ENCODE peak calls at places on chromosome 3, in four cellular contexts. J is psoas muscle; E is aorta; M is CD8-positive, alpha-beta T cell. Q is an unnamed sample. For H3K4me1, the result is how much of the 10 kb centered on the place peaks cover.

GRCh38 chr3:177928156-177928555 is 608.1 kb upstream of the KCNMB2 start:
- DNase-seq in J (no peak), E (no peak), M (no peak), Q (no peak)

GRCh38 chr3:151228291-151229125 is 25.5 kb upstream of the GPR171 start:
- DNase-seq in J (no peak), E (no peak), M (no peak), Q (peak)

GRCh38 chr3:155070932-155071387 is 9.2 kb upstream of the MME start:
- DNase-seq in J (peak), E (no peak), M (no peak), Q (no peak)

GRCh38 chr3:61358364-61358763 is 107.1 kb upstream of the FHIT start:
- DNase-seq in J (peak), E (no peak), M (no peak), Q (peak)

GRCh38 chr3:71520186-71521020 is 63.1 kb downstream of the FOXP1 start:
- DNase-seq in J (no peak), E (no peak), M (no peak), Q (no peak)

GRCh38 chr3:194584866-194585265 is 48.4 kb downstream of the TMEM44 start:
- DNase-seq in J (peak), E (no peak), M (no peak), Q (no peak)

GRCh38 chr3:160956785-160957184 is 148.4 kb downstream of the B3GALNT1 start:
- DNase-seq in J (no peak), E (no peak), M (no peak), Q (no peak)

GRCh38 chr3:23805228-23805880 is 401 bp upstream of the UBE2E1 start:
- DNase-seq in J (no peak), E (no peak), M (no peak), Q (no peak)

GRCh38 chr3:14398801-14399114 is 3.6 kb upstream of the SLC6A6 start:
- DNase-seq in J (no peak), E (no peak), M (no peak), Q (no peak)

GRCh38 chr3:4645468-4645867 is 152.3 kb downstream of the ITPR1 start:
- DNase-seq in J (no peak), E (no peak), M (peak), Q (no peak)

GRCh38 chr3:182962162-182962561 is 18.2 kb downstream of the DCUN1D1 start:
- DNase-seq in J (no peak), E (no peak), M (no peak), Q (no peak)

GRCh38 chr3:45781841-45782240 is 14.5 kb downstream of the SLC6A20 start:
- DNase-seq in J (no peak), E (no peak), M (no peak), Q (no peak)
- H3K4me1 ChIP-seq in J (under half), E (under half), M (under half), Q (under half)

GRCh38 chr3:99884484-99884883 is 66.8 kb downstream of the CMSS1 start:
- DNase-seq in J (no peak), E (no peak), M (no peak), Q (no peak)

GRCh38 chr3:99885085-99885484 is 67.4 kb downstream of the CMSS1 start:
- DNase-seq in J (no peak), E (no peak), M (no peak), Q (no peak)

GRCh38 chr3:99883138-99883461 is 65.4 kb downstream of the CMSS1 start:
- DNase-seq in J (no peak), E (no peak), M (no peak), Q (no peak)

GRCh38 chr3:99883693-99884092 is 66.0 kb downstream of the CMSS1 start:
- DNase-seq in J (no peak), E (no peak), M (no peak), Q (no peak)

DNA sequence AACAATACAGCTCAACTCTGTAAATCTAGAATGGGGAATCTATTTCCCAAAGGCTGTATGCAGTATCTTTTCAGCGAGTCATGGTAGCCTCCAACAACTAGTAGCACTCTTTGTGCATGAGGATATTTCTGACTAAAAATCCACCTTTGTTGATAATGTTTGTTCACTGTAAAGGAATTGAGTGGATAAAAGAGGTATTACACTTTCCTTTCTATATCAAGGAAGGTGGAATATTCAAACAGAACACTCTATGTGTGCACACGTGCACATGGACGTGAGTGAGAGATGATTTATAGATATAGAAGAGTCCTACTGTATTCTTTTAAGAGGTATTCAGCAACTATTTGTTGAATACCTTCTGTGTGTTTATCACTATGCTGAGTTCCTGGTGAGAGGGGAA is 68.2 kb downstream of the CMSS1 start:
- DNase-seq in J (no peak), E (no peak), M (no peak), Q (no peak)
- H3K4me1 ChIP-seq in J (under half), E (under half), M (under half), Q (under half)

GRCh38 chr3:124463234-124463633 is 267.0 kb upstream of the UMPS start:
- DNase-seq in J (no peak), E (no peak), M (no peak), Q (no peak)

DNA sequence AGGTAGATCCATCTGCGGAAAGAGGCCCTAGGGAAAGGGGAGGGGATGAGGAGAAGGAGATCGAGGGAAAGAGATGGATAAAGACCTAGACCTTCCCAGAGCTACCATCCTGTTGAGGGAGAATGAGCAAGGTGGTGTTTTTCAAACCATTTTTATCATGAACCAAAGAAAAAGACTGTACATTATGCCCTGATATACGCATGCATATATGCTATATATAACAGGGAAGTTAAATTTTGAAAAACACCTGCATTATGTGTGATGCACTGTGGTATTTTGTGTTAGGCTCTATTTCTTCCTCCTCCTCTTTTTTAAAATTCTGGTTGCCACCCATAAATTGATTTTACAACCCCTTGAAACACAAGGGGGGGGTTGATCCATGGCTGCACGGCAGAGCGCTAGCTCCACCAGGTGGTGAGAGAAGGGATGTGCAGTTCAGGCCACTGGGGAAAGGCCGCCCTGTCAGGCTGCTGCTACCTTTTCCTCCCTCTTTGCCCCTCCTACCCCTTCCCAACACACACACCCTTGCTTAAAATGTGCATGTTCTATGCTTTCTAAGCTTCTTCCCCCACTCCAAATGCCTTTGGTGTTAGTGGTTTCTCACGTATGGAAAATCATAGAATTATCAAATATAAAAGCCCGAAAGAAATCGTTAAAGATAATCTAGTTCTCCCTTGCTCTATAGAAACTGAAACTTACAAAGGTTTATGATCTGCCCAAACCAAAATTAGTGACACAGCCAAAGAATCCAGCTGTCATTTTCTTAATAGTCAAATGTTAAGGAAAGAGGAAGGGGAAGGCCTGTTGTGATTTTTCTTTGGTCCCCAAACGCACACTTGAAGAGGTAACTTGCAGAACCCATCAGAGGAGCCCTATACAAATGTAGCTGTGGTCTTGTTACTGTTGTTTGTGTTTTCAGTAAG is 262.0 kb upstream of the UMPS start:
- DNase-seq in J (no peak), E (peak), M (no peak), Q (no peak)
- H3K4me1 ChIP-seq in J (under half), E (under half), M (under half), Q (under half)

DNA sequence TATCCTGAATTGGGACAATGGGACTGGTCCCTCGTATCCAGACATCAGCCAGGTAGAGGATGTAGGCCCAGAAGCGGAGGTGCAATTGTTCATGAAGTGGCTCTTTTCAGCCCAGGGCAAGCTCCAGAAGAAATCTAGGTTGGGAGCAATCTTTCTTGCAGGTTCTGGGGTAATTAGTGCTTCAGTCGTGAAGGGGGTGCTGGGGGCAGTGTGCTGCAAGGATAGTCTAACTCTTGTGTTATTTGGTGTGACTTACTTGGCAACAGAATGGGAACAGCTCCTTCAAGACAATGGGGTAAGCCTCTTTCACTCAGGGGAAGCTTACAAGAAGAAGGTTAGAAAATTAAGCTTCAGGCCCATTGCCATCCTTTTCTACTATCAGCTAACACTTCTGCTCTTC is 273.0 kb downstream of the DIPK2A start:
- DNase-seq in J (no peak), E (no peak), M (no peak), Q (no peak)
- H3K4me1 ChIP-seq in J (under half), E (under half), M (under half), Q (under half)

GRCh38 chr3:149625795-149626194 is 32.0 kb downstream of the WWTR1 start:
- DNase-seq in J (no peak), E (no peak), M (no peak), Q (no peak)

GRCh38 chr3:149621218-149622005 is 36.4 kb downstream of the WWTR1 start:
- DNase-seq in J (no peak), E (no peak), M (no peak), Q (no peak)

GRCh38 chr3:149620291-149621020 is 37.4 kb downstream of the WWTR1 start:
- DNase-seq in J (no peak), E (no peak), M (no peak), Q (no peak)

GRCh38 chr3:149626671-149627070 is 31.2 kb downstream of the WWTR1 start:
- DNase-seq in J (no peak), E (no peak), M (no peak), Q (no peak)

GRCh38 chr3:149623819-149624218 is 34.0 kb downstream of the WWTR1 start:
- DNase-seq in J (no peak), E (no peak), M (no peak), Q (no peak)
- H3K4me1 ChIP-seq in J (under half), E (under half), M (under half), Q (under half)

GRCh38 chr3:190013943-190014924 is 106.5 kb downstream of the P3H2 start:
- DNase-seq in J (no peak), E (no peak), M (no peak), Q (no peak)
- H3K4me1 ChIP-seq in J (under half), E (under half), M (under half), Q (under half)